ENCODE peak calls at places on chromosomes 13 and 19, in seven cellular contexts. W is GM12864, M is germinal center, Z is smooth muscle cell of the brain vasculature, B is nephron progenitor cell, P is GM13977, A is AG09319. T is an unnamed sample.

GRCh38 chr19:35911790-35912189 is 3.7 kb upstream of the TYROBP start:
- DNase-seq in A (no peak), M (no peak), B (no peak), W (no peak), P (no peak), Z (no peak), T (no peak)

GRCh38 chr19:45076851-45077730 is 813 bp upstream of the ZNF296 start:
- DNase-seq in M (no peak), W (no peak), P (no peak), A (no peak), Z (no peak), B (no peak), T (no peak)

GRCh38 chr13:112828082-112828699 is 138.4 kb downstream of the ATP11A start:
- DNase-seq in B (no peak), W (peak; percentile 10), P (peak; percentile 76), Z (no peak), A (no peak), M (no peak), T (no peak)

GRCh38 chr19:46716013-46716671 is 772 bp downstream of the PRKD2 start:
- DNase-seq in P (no peak), M (no peak), W (no peak), B (peak; percentile 72), Z (no peak), A (no peak), T (peak; percentile 33)

GRCh38 chr19:1177322-1178114 is 3.5 kb upstream of the SBNO2 start:
- DNase-seq in A (peak; percentile 94), B (no peak), Z (peak; percentile 72), M (no peak), W (no peak), P (no peak), T (no peak)

GRCh38 chr13:109058071-109058470 is 428.7 kb downstream of the MYO16 start:
- DNase-seq in A (no peak), Z (no peak), W (no peak), P (no peak), B (no peak), M (no peak), T (no peak)

GRCh38 chr13:112685856-112686255 is 4.0 kb upstream of the ATP11A start:
- DNase-seq in W (no peak), B (no peak), P (no peak), Z (no peak), M (no peak), A (no peak), T (no peak)

GRCh38 chr13:99383946-99384345 is 76.7 kb upstream of the GPR183 start:
- DNase-seq in Z (no peak), B (no peak), W (no peak), M (no peak), A (no peak), P (no peak), T (no peak)

GRCh38 chr19:45779231-45780145 is 2.8 kb downstream of the DMPK start:
- DNase-seq in B (peak; percentile 99), Z (no peak), A (no peak), M (peak; percentile 94), P (peak; percentile 98), W (no peak), T (peak; percentile 72)

GRCh38 chr19:24099829-24100228 is 12.8 kb downstream of the ZNF254 start:
- DNase-seq in B (no peak), Z (no peak), M (no peak), W (no peak), P (no peak), A (no peak), T (no peak)

GRCh38 chr19:926595-927043 is 784 bp downstream of the ARID3A start:
- DNase-seq in P (peak; percentile 88), W (no peak), A (no peak), Z (no peak), M (peak; percentile 83), B (peak; percentile 47), T (no peak)